ENCODE peak calls at places on chromosomes 2 and 18, in ten cellular contexts. G, E, D, F, X, U, C, P, T and K are unnamed samples.

GRCh38 chr2:226985227-226985946 is 149.5 kb downstream of the RHBDD1 start:
- DNase-seq in F (peak), D (no peak), P (peak), T (peak), E (peak), U (no peak), C (peak), X (peak), G (peak), K (peak)

GRCh38 chr2:209425082-209426071 is 1.5 kb downstream of the MAP2 start:
- DNase-seq in P (no peak), T (peak), G (peak), D (no peak), C (no peak), U (no peak), F (no peak), X (peak), E (no peak), K (no peak)

GRCh38 chr2:102473020-102473419 is at the start of gene SLC9A4:
- DNase-seq in P (peak), G (peak), T (peak), X (peak), C (peak), F (peak), U (peak), D (peak), E (peak), K (no peak)

GRCh38 chr2:160477032-160477431 is 16.6 kb downstream of the RBMS1 start:
- DNase-seq in G (no peak), X (no peak), D (no peak), U (no peak), F (no peak), P (no peak), C (no peak), E (no peak), T (no peak), K (no peak)

GRCh38 chr18:59041819-59042476 is 97.7 kb upstream of the SEC11C start:
- DNase-seq in G (no peak), X (no peak), E (no peak), F (no peak), C (no peak), P (no peak), T (no peak), U (no peak), D (no peak), K (no peak)

GRCh38 chr2:26298286-26298637 is 47.7 kb upstream of the SELENOI start:
- DNase-seq in G (no peak), T (no peak), D (no peak), E (peak), F (no peak), P (no peak), U (no peak), C (no peak), X (no peak), K (no peak)

GRCh38 chr2:39119732-39120520 is 925 bp downstream of the SOS1 start:
- DNase-seq in D (peak), P (peak), G (peak), C (peak), X (peak), E (peak), U (peak), T (peak), F (peak), K (no peak)

GRCh38 chr2:95384854-95385569 is 17.5 kb upstream of the FAHD2A start:
- DNase-seq in U (no peak), P (peak), D (no peak), G (no peak), F (peak), C (no peak), X (no peak), E (peak), T (no peak), K (no peak)

GRCh38 chr2:20027715-20028434 is 15.4 kb upstream of the MATN3 start:
- DNase-seq in P (no peak), E (no peak), T (no peak), D (no peak), X (no peak), C (no peak), G (peak), U (no peak), F (no peak), K (no peak)

GRCh38 chr18:77590928-77591327 is 341.3 kb downstream of the GALR1 start:
- DNase-seq in G (no peak), C (no peak), X (no peak), D (no peak), U (no peak), T (peak), F (no peak), E (no peak), P (no peak), K (no peak)

GRCh38 chr2:228369400-228370031 is 188.0 kb upstream of the SPHKAP start:
- DNase-seq in D (no peak), U (no peak), G (no peak), C (no peak), F (no peak), T (no peak), E (no peak), X (no peak), P (no peak), K (no peak)